ENCODE peak calls at places on chromosomes 3 and 15, in six cellular contexts. Y, U, P, C, W and I are unnamed samples.

GRCh38 chr3:128075516-128076464 is 23.6 kb downstream of the SEC61A1 start:
- DNase-seq in Y (peak; percentile 91), U (peak; percentile 44), P (peak; percentile 84), C (peak; percentile 78), W (peak; percentile 83), I (peak; percentile 93)

GRCh38 chr3:128560768-128561167 is 67.8 kb upstream of the GATA2 start:
- DNase-seq in Y (no peak), U (no peak), P (no peak), C (no peak), W (no peak), I (no peak)

GRCh38 chr3:13566769-13567310 is 17.9 kb downstream of the FBLN2 start:
- DNase-seq in Y (no peak), U (no peak), P (no peak), C (no peak), W (no peak), I (no peak)

GRCh38 chr3:178417736-178418135 is 118.5 kb upstream of the KCNMB2 start:
- DNase-seq in Y (no peak), U (no peak), P (no peak), C (no peak), W (no peak), I (no peak)

GRCh38 chr3:133468251-133468721 is 68.4 kb downstream of the BFSP2 start:
- DNase-seq in Y (no peak), U (no peak), P (no peak), C (no peak), W (no peak), I (no peak)

GRCh38 chr15:66766282-66767228 is 64.5 kb downstream of the SMAD6 start:
- DNase-seq in Y (no peak), U (peak; percentile 86), P (no peak), C (no peak), W (no peak), I (no peak)

GRCh38 chr15:78308422-78309021 is 9.1 kb upstream of the SKIC8 start:
- DNase-seq in Y (peak; percentile 95), U (peak; percentile 27), P (peak; percentile 43), C (no peak), W (peak; percentile 11), I (peak; percentile 89)

GRCh38 chr3:147089286-147089685 is 317.1 kb downstream of the ZIC4 start:
- DNase-seq in Y (no peak), U (no peak), P (no peak), C (no peak), W (no peak), I (no peak)

GRCh38 chr15:39887832-39888231 is 32.2 kb downstream of the GPR176 start:
- DNase-seq in Y (no peak), U (peak; percentile 19), P (peak; percentile 30), C (no peak), W (no peak), I (peak; percentile 43)

GRCh38 chr3:134427400-134428111 is 53.3 kb upstream of the AMOTL2 start:
- DNase-seq in Y (no peak), U (peak; percentile 100), P (no peak), C (no peak), W (no peak), I (no peak)

GRCh38 chr3:95654567-95655362 is 1159.6 kb upstream of the EPHA6 start:
- DNase-seq in Y (no peak), U (peak; percentile 98), P (no peak), C (no peak), W (no peak), I (no peak)

GRCh38 chr3:128133273-128133883 is 9.8 kb upstream of the RUVBL1 start:
- DNase-seq in Y (peak; percentile 72), U (peak; percentile 31), P (peak; percentile 38), C (no peak), W (no peak), I (no peak)

GRCh38 chr15:95644476-95644875 is 686.0 kb upstream of the NR2F2 start:
- DNase-seq in Y (no peak), U (no peak), P (no peak), C (no peak), W (no peak), I (no peak)

GRCh38 chr3:123246846-123247245 is 45.1 kb downstream of the SEC22A start:
- DNase-seq in Y (no peak), U (no peak), P (peak; percentile 5), C (no peak), W (no peak), I (no peak)